ENCODE peak calls at places on chromosomes 5 and 9, in six cellular contexts. D is HCT116; B is aorta; Z is K562; U is GM12878; K is CD4-positive, CD25-positive, alpha-beta regulatory T cell. H is an unnamed sample.

GRCh38 chr5:161641444-161641843 is 44.1 kb upstream of the GABRA6 start:
- ATAC-seq in D (no peak), B (no peak), Z (no peak), U (no peak), K (no peak), H (no peak)

GRCh38 chr9:13295556-13295955 is 16.1 kb upstream of the MPDZ start:
- ATAC-seq in D (no peak), B (no peak), Z (no peak), U (no peak), K (no peak), H (no peak)

GRCh38 chr5:106797996-106798395 is 872.7 kb downstream of the EFNA5 start:
- ATAC-seq in D (no peak), B (no peak), Z (no peak), U (no peak), K (no peak), H (no peak)

GRCh38 chr9:33227013-33227398 is 13.0 kb upstream of the SPINK4 start:
- ATAC-seq in D (no peak), B (no peak), Z (no peak), U (peak), K (peak), H (peak)

GRCh38 chr5:119309290-119309818 is 46.5 kb upstream of the TNFAIP8 start:
- ATAC-seq in D (no peak), B (no peak), Z (no peak), U (peak), K (no peak), H (no peak)

GRCh38 chr5:150278916-150279315 is 10.7 kb downstream of the CAMK2A start:
- ATAC-seq in D (no peak), B (no peak), Z (no peak), U (no peak), K (no peak), H (no peak)

GRCh38 chr5:9467199-9468069 is 78.4 kb downstream of the SEMA5A start:
- ATAC-seq in D (no peak), B (peak), Z (no peak), U (no peak), K (no peak), H (no peak)

GRCh38 chr9:68541568-68541967 is 885 bp upstream of the TMEM252 start:
- ATAC-seq in D (no peak), B (no peak), Z (no peak), U (no peak), K (no peak), H (no peak)

GRCh38 chr9:133604214-133604613 is 5.0 kb downstream of the FAM163B start:
- ATAC-seq in D (peak), B (no peak), Z (no peak), U (peak), K (no peak), H (no peak)

GRCh38 chr5:179803651-179804598 is 2.7 kb downstream of the MGAT4B start:
- ATAC-seq in D (no peak), B (no peak), Z (no peak), U (peak), K (no peak), H (no peak)

GRCh38 chr5:76483433-76483832 is 80.3 kb downstream of the IQGAP2 start:
- ATAC-seq in D (peak), B (no peak), Z (peak), U (no peak), K (no peak), H (no peak)
- H3K27ac ChIP-seq in D (no peak), B (no peak), Z (no peak), U (no peak), K (no peak), H (no peak)

DNA sequence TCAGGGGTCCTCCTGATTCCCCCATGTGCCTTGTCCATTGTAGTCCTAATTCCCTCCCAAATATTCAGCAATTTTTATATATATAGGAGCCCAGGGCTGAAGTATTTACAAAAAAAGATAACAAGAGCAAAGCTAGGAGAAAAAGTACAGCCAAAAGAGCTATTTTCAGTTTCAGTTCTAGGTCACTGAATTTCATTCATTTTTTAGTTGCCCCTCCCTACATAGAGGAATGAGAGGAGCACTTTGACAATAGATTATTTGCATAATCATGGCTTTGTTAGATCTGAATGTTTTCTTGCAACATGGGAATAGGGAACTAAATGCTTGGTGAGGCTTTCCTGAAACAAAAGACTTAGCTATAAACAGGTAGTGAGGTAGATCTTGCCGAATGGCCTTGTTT is 15.3 kb upstream of the F2RL2 start:
- ATAC-seq in D (no peak), B (no peak), Z (no peak), U (peak), K (no peak), H (no peak)
- H3K4me3 ChIP-seq in D (no peak), B (no peak), Z (no peak), U (no peak), K (no peak), H (no peak)

GRCh38 chr9:135015986-135016640 is 71.4 kb upstream of the OLFM1 start:
- ATAC-seq in D (no peak), B (no peak), Z (no peak), U (no peak), K (no peak), H (no peak)
- H3K27ac ChIP-seq in D (no peak), B (no peak), Z (no peak), U (no peak), K (no peak), H (no peak)

GRCh38 chr5:1164696-1165630 is 36.4 kb upstream of the SLC6A19 start:
- ATAC-seq in D (no peak), B (no peak), Z (no peak), U (no peak), K (no peak), H (no peak)

GRCh38 chr5:1162729-1163128 is 38.7 kb upstream of the SLC6A19 start:
- ATAC-seq in D (no peak), B (no peak), Z (no peak), U (no peak), K (no peak), H (no peak)

GRCh38 chr5:1163366-1163765 is 38.0 kb upstream of the SLC6A19 start:
- ATAC-seq in D (no peak), B (no peak), Z (no peak), U (no peak), K (no peak), H (no peak)

GRCh38 chr5:1162276-1162675 is 39.1 kb upstream of the SLC6A19 start:
- ATAC-seq in D (no peak), B (no peak), Z (no peak), U (no peak), K (no peak), H (no peak)

GRCh38 chr5:1163879-1164278 is 37.5 kb upstream of the SLC6A19 start:
- ATAC-seq in D (no peak), B (no peak), Z (no peak), U (no peak), K (no peak), H (no peak)
- H3K4me3 ChIP-seq in D (no peak), B (no peak), Z (no peak), U (no peak), K (no peak), H (no peak)

GRCh38 chr9:24487250-24487861 is 58.3 kb downstream of the IZUMO3 start:
- ATAC-seq in D (no peak), B (no peak), Z (no peak), U (no peak), K (no peak), H (peak)
- H3K27ac ChIP-seq in D (no peak), B (no peak), Z (no peak), U (no peak), K (no peak), H (no peak)

GRCh38 chr5:77491783-77492652 is at the start of gene WDR41:
- ATAC-seq in D (peak), B (peak), Z (peak), U (peak), K (peak), H (peak)

GRCh38 chr5:77494935-77495334 is 2.8 kb upstream of the WDR41 start:
- ATAC-seq in D (no peak), B (no peak), Z (no peak), U (no peak), K (no peak), H (no peak)

GRCh38 chr5:77492653-77493000 is 511 bp upstream of the WDR41 start:
- ATAC-seq in D (peak), B (no peak), Z (no peak), U (peak), K (no peak), H (no peak)
- H3K4me3 ChIP-seq in D (no peak), B (no peak), Z (peak), U (no peak), K (peak), H (peak)

GRCh38 chr9:95182854-95183563 is 134.5 kb downstream of the FANCC start:
- ATAC-seq in D (no peak), B (peak), Z (no peak), U (no peak), K (no peak), H (no peak)
- H3K27ac ChIP-seq in D (no peak), B (no peak), Z (no peak), U (no peak), K (no peak), H (no peak)

GRCh38 chr5:109693535-109694152 is 3.9 kb downstream of the MAN2A1 start:
- ATAC-seq in D (no peak), B (no peak), Z (no peak), U (no peak), K (no peak), H (no peak)
- H3K4me3 ChIP-seq in D (no peak), B (peak), Z (no peak), U (peak), K (peak), H (no peak)

DNA sequence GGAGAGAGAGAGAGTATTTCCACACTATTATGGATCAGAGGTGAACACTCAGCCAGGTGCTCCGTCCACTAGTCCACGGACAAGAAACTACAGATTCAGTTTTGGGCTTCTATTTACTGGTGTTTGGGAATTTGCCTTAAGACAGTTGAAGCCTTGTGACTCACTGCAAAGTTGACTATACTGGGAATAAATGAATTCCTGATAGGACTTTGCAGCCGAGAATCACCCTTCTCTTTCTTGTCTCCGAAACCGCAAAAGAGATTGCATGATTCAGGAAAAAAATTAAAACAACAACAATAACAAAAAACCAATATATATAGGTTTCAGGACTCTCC is 701 bp downstream of the TMEM171 start:
- ATAC-seq in D (peak), B (no peak), Z (no peak), U (no peak), K (no peak), H (no peak)
- H3K27ac ChIP-seq in D (no peak), B (no peak), Z (no peak), U (no peak), K (no peak), H (no peak)

H was measured in gastroesophageal sphincter.